ENCODE peak calls at places on chromosomes 6 and 20, in eight cellular contexts. One of them, this sample, is unnamed.

GRCh38 chr20:19840111-19840705 is 82.2 kb downstream of the RIN2 start:
- DNase-seq in AG04450: no peak
- DNase-seq in brain microvascular endothelial cell: no peak
- DNase-seq in heart right ventricle: no peak
- DNase-seq in Karpas-422: no peak
- DNase-seq in CD8-positive, alpha-beta T cell: no peak
- DNase-seq in lung: no peak
- DNase-seq in fibroblast of lung: no peak
- DNase-seq in this sample: no peak

GRCh38 chr6:126210398-126211075 is 129.4 kb upstream of the CENPW start:
- DNase-seq in AG04450: no peak
- DNase-seq in brain microvascular endothelial cell: no peak
- DNase-seq in heart right ventricle: no peak
- DNase-seq in Karpas-422: no peak
- DNase-seq in CD8-positive, alpha-beta T cell: no peak
- DNase-seq in lung: no peak
- DNase-seq in fibroblast of lung: peak; percentile 56
- DNase-seq in this sample: no peak

GRCh38 chr6:7085911-7086310 is 21.9 kb upstream of the RREB1 start:
- DNase-seq in AG04450: no peak
- DNase-seq in brain microvascular endothelial cell: no peak
- DNase-seq in heart right ventricle: peak; percentile 27
- DNase-seq in Karpas-422: no peak
- DNase-seq in CD8-positive, alpha-beta T cell: peak; percentile 14
- DNase-seq in lung: peak; percentile 35
- DNase-seq in fibroblast of lung: peak; percentile 3
- DNase-seq in this sample: no peak

GRCh38 chr20:41577129-41578009 is 40.8 kb downstream of the CHD6 start:
- DNase-seq in AG04450: no peak
- DNase-seq in brain microvascular endothelial cell: no peak
- DNase-seq in heart right ventricle: no peak
- DNase-seq in Karpas-422: no peak
- DNase-seq in CD8-positive, alpha-beta T cell: no peak
- DNase-seq in lung: no peak
- DNase-seq in fibroblast of lung: no peak
- DNase-seq in this sample: no peak

GRCh38 chr20:10376271-10377075 is 57.5 kb downstream of the MKKS start:
- DNase-seq in AG04450: no peak
- DNase-seq in brain microvascular endothelial cell: peak; percentile 74
- DNase-seq in heart right ventricle: no peak
- DNase-seq in Karpas-422: no peak
- DNase-seq in CD8-positive, alpha-beta T cell: no peak
- DNase-seq in lung: no peak
- DNase-seq in fibroblast of lung: peak; percentile 94
- DNase-seq in this sample: no peak

GRCh38 chr6:12947191-12947795 is 230.7 kb downstream of the PHACTR1 start:
- DNase-seq in AG04450: no peak
- DNase-seq in brain microvascular endothelial cell: no peak
- DNase-seq in heart right ventricle: no peak
- DNase-seq in Karpas-422: no peak
- DNase-seq in CD8-positive, alpha-beta T cell: no peak
- DNase-seq in lung: no peak
- DNase-seq in fibroblast of lung: no peak
- DNase-seq in this sample: no peak

GRCh38 chr20:35934050-35934449 is 20.3 kb downstream of the SCAND1 start:
- DNase-seq in AG04450: no peak
- DNase-seq in brain microvascular endothelial cell: no peak
- DNase-seq in heart right ventricle: no peak
- DNase-seq in Karpas-422: no peak
- DNase-seq in CD8-positive, alpha-beta T cell: no peak
- DNase-seq in lung: no peak
- DNase-seq in fibroblast of lung: no peak
- DNase-seq in this sample: no peak

GRCh38 chr20:19096847-19097246 is 115.6 kb upstream of the SLC24A3 start:
- DNase-seq in AG04450: no peak
- DNase-seq in brain microvascular endothelial cell: no peak
- DNase-seq in heart right ventricle: no peak
- DNase-seq in Karpas-422: no peak
- DNase-seq in CD8-positive, alpha-beta T cell: no peak
- DNase-seq in lung: no peak
- DNase-seq in fibroblast of lung: no peak
- DNase-seq in this sample: no peak

GRCh38 chr20:56088381-56088780 is 83.1 kb upstream of the CBLN4 start:
- DNase-seq in AG04450: no peak
- DNase-seq in brain microvascular endothelial cell: no peak
- DNase-seq in heart right ventricle: no peak
- DNase-seq in Karpas-422: no peak
- DNase-seq in CD8-positive, alpha-beta T cell: no peak
- DNase-seq in lung: no peak
- DNase-seq in fibroblast of lung: no peak
- DNase-seq in this sample: no peak

GRCh38 chr6:75480425-75480824 is 13.2 kb downstream of the FILIP1 start:
- DNase-seq in AG04450: no peak
- DNase-seq in brain microvascular endothelial cell: no peak
- DNase-seq in heart right ventricle: no peak
- DNase-seq in Karpas-422: no peak
- DNase-seq in CD8-positive, alpha-beta T cell: no peak
- DNase-seq in lung: no peak
- DNase-seq in fibroblast of lung: peak; percentile 38
- DNase-seq in this sample: no peak

GRCh38 chr20:57395111-57395959 is 4.1 kb downstream of the RBM38 start:
- DNase-seq in AG04450: peak; percentile 8
- DNase-seq in brain microvascular endothelial cell: no peak
- DNase-seq in heart right ventricle: peak; percentile 80
- DNase-seq in Karpas-422: no peak
- DNase-seq in CD8-positive, alpha-beta T cell: peak; percentile 11
- DNase-seq in lung: no peak
- DNase-seq in fibroblast of lung: peak; percentile 88
- DNase-seq in this sample: no peak

GRCh38 chr6:162727347-162728176 is at the start of the genes PACRG and PRKN:
- DNase-seq in AG04450: peak; percentile 77
- DNase-seq in brain microvascular endothelial cell: peak; percentile 98
- DNase-seq in heart right ventricle: peak; percentile 99
- DNase-seq in Karpas-422: peak; percentile 91
- DNase-seq in CD8-positive, alpha-beta T cell: peak; percentile 99
- DNase-seq in lung: peak; percentile 98
- DNase-seq in fibroblast of lung: peak; percentile 96
- DNase-seq in this sample: peak; percentile 100
- H3K27ac ChIP-seq in AG04450: no peak within 1 kb of the TSS
- H3K27ac ChIP-seq in brain microvascular endothelial cell: peak within 1 kb of the TSS; percentile 71
- H3K27ac ChIP-seq in heart right ventricle: peak within 1 kb of the TSS; percentile 96
- H3K27ac ChIP-seq in Karpas-422: no peak within 1 kb of the TSS
- H3K27ac ChIP-seq in CD8-positive, alpha-beta T cell: peak within 1 kb of the TSS; percentile 73
- H3K27ac ChIP-seq in lung: peak within 1 kb of the TSS; percentile 99
- H3K27ac ChIP-seq in fibroblast of lung: peak within 1 kb of the TSS; percentile 62
- H3K27ac ChIP-seq in this sample: peak within 1 kb of the TSS; percentile 77

DNA sequence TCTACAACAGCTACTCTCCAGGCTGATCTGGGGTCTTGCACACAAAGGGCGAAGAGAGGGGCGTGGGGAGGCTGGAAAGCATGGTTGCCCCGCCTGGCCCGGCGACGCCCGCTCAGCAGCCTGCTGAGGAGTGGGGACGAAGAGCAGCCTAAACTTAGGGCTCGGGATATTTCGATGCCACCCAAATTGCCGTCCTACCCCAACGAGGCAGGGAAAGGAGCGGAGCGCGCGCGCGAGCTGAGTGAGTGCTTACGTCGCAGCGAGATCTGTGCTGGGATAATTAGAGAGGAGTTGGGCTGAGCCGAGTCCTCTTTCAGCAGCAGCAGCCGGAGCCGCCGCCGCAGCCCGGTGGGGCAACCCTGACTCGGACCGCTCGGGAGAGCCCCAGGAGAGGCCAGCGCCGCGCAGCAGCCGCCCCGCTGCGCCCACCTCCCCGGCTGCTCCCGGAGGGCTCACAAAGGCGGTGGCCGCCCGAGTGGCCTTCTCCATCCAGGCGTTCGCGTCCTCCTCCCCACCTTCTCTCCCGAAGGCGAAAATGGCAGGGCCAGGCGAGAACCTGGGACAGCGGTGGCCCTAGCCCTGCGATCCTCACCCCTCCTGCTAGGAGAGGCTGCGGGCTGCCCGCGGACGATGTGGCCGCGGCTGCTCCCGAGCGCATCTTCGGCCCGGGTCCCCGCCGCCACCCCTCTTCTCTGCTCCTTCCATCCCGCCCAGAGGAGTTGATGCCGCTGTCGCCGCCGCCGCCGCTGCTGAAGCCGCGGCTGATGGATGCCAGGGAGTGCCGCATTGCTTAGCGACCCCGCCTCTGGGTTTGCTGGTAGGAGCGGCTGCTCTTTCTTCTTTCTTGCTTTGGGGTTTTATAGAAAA is at the start of gene CLVS2:
- DNase-seq in AG04450: no peak
- DNase-seq in brain microvascular endothelial cell: peak; percentile 1
- DNase-seq in heart right ventricle: peak; percentile 7
- DNase-seq in Karpas-422: no peak
- DNase-seq in CD8-positive, alpha-beta T cell: no peak
- DNase-seq in lung: no peak
- DNase-seq in fibroblast of lung: peak; percentile 25
- DNase-seq in this sample: no peak
- H3K4me3 ChIP-seq in AG04450: no peak within 1 kb of the TSS
- H3K4me3 ChIP-seq in brain microvascular endothelial cell: peak within 1 kb of the TSS; percentile 58
- H3K4me3 ChIP-seq in heart right ventricle: peak within 1 kb of the TSS; percentile 35
- H3K4me3 ChIP-seq in Karpas-422: no peak within 1 kb of the TSS
- H3K4me3 ChIP-seq in CD8-positive, alpha-beta T cell: no peak within 1 kb of the TSS
- H3K4me3 ChIP-seq in lung: no peak within 1 kb of the TSS
- H3K4me3 ChIP-seq in fibroblast of lung: no peak within 1 kb of the TSS
- H3K4me3 ChIP-seq in this sample: peak within 1 kb of the TSS; percentile 23

DNA sequence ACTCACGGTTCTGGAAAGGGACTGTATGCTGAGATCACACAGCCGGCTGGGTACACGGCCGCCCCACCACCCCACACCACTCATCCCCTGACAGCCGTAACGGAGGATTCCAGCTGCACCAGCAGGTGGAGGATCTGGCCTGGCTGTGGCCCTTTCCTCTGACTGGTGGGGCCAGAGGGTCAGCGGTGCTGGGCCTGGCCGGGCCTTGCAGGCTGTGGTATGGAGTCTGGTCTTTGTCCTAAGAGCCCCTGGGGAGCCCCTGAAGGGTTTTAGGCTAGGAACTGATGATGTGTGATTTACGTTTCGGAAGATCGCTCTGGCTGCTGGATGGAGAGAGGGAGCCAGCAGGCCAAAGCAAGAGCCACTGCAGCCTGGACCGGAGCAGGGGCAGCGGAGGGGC is 26.6 kb downstream of the NOL4L start:
- DNase-seq in AG04450: no peak
- DNase-seq in brain microvascular endothelial cell: no peak
- DNase-seq in heart right ventricle: no peak
- DNase-seq in Karpas-422: no peak
- DNase-seq in CD8-positive, alpha-beta T cell: no peak
- DNase-seq in lung: no peak
- DNase-seq in fibroblast of lung: no peak
- DNase-seq in this sample: no peak
- H3K27ac ChIP-seq in AG04450: no peak overlapping the region
- H3K27ac ChIP-seq in brain microvascular endothelial cell: no peak overlapping the region
- H3K27ac ChIP-seq in heart right ventricle: no peak overlapping the region
- H3K27ac ChIP-seq in Karpas-422: no peak overlapping the region
- H3K27ac ChIP-seq in CD8-positive, alpha-beta T cell: no peak overlapping the region
- H3K27ac ChIP-seq in lung: no peak overlapping the region
- H3K27ac ChIP-seq in fibroblast of lung: no peak overlapping the region
- H3K27ac ChIP-seq in this sample: no peak overlapping the region

DNA sequence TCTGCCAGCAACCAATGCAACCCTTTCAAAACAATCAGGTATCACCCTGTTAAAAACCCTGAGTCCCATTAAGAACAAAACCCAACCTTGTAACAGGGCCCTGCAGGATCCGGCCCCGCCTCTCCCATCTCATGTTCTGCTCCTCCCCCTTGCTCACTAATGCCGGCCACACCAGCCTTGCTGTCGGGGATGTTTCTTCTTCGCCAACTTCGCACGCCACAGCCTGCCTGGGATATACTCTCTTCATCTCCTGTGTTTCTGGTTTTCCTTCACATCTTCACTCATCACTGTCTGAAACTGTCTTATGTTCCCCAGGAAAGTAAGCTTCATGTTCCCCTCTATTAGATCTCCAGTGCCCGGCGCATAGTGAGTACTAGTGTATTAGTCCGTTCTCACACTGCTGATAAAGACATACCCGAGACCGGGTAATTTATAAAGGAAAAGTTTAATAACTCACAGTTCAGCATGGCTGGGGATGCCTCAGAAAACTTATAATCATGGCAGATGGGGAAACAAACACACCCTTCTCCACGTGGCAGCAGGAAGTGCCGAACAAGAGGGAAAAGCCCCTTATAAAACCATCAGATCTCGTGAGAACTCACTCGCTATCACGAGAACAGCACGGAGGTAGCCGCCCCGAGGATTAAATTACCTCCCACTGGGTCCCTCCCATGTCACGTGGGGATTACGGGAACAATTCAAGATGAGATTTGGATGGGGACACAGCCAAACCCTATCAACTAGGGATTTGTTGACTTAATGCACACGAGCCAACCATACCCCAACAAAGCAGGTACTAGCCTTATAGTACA is 5.1 kb downstream of the TP53RK start:
- DNase-seq in AG04450: peak; percentile 44
- DNase-seq in brain microvascular endothelial cell: peak; percentile 76
- DNase-seq in heart right ventricle: peak; percentile 41
- DNase-seq in Karpas-422: no peak
- DNase-seq in CD8-positive, alpha-beta T cell: no peak
- DNase-seq in lung: peak; percentile 54
- DNase-seq in fibroblast of lung: peak; percentile 66
- DNase-seq in this sample: peak; percentile 69
- H3K4me3 ChIP-seq in AG04450: peak overlapping the region; percentile 61
- H3K4me3 ChIP-seq in brain microvascular endothelial cell: peak overlapping the region; percentile 65
- H3K4me3 ChIP-seq in heart right ventricle: peak overlapping the region; percentile 37
- H3K4me3 ChIP-seq in Karpas-422: no peak overlapping the region
- H3K4me3 ChIP-seq in CD8-positive, alpha-beta T cell: no peak overlapping the region
- H3K4me3 ChIP-seq in lung: no peak overlapping the region
- H3K4me3 ChIP-seq in fibroblast of lung: peak overlapping the region; percentile 30
- H3K4me3 ChIP-seq in this sample: peak overlapping the region; percentile 35

GRCh38 chr6:33415831-33416230 is 2.1 kb downstream of the CUTA start:
- DNase-seq in AG04450: no peak
- DNase-seq in brain microvascular endothelial cell: no peak
- DNase-seq in heart right ventricle: no peak
- DNase-seq in Karpas-422: no peak
- DNase-seq in CD8-positive, alpha-beta T cell: no peak
- DNase-seq in lung: no peak
- DNase-seq in fibroblast of lung: no peak
- DNase-seq in this sample: no peak
- H3K27ac ChIP-seq in AG04450: peak overlapping the region; percentile 52
- H3K27ac ChIP-seq in brain microvascular endothelial cell: peak overlapping the region; percentile 95
- H3K27ac ChIP-seq in heart right ventricle: no peak overlapping the region
- H3K27ac ChIP-seq in Karpas-422: peak overlapping the region; percentile 49
- H3K27ac ChIP-seq in CD8-positive, alpha-beta T cell: no peak overlapping the region
- H3K27ac ChIP-seq in lung: no peak overlapping the region
- H3K27ac ChIP-seq in fibroblast of lung: peak overlapping the region; percentile 100
- H3K27ac ChIP-seq in this sample: peak overlapping the region; percentile 91

This sample was measured in ascending aorta.